ENCODE peak calls at places on chromosomes 4 and X, in eight cellular contexts. G is Panc1, Y is glutamatergic neuron, B is endodermal cell, L is psoas muscle, D is type B pancreatic cell, U is body of pancreas, R is upper lobe of right lung. T is an unnamed sample.

GRCh38 chr4:2263701-2264321 is 1.9 kb upstream of the MXD4 start:
- DNase-seq in R (peak), L (peak), G (no peak), D (no peak), B (no peak), Y (peak), U (peak), T (no peak)

GRCh38 chr4:177964061-177964460 is 521.8 kb upstream of the AGA start:
- DNase-seq in B (no peak), L (no peak), Y (no peak), R (no peak), D (no peak), G (no peak), U (no peak), T (no peak)

GRCh38 chr4:158929939-158930344 is 161.1 kb downstream of the FNIP2 start:
- DNase-seq in B (no peak), R (no peak), U (no peak), G (no peak), Y (no peak), D (no peak), L (no peak), T (no peak)

GRCh38 chr4:159417006-159417405 is 314.1 kb downstream of the RAPGEF2 start:
- DNase-seq in R (no peak), Y (no peak), D (no peak), G (no peak), L (no peak), B (no peak), U (no peak), T (no peak)

GRCh38 chrX:108138814-108139213 is 47.2 kb downstream of the ATG4A start:
- DNase-seq in G (no peak), B (no peak), D (no peak), Y (no peak), R (no peak), L (no peak), U (no peak), T (no peak)

GRCh38 chr4:6470502-6471302 is 1.7 kb downstream of the PPP2R2C start:
- DNase-seq in U (peak), R (peak), G (no peak), B (peak), Y (peak), D (peak), L (peak), T (peak)

GRCh38 chr4:2793578-2793919 is 664 bp downstream of the SH3BP2 start:
- DNase-seq in U (no peak), D (no peak), Y (peak), R (peak), B (peak), L (peak), G (no peak), T (peak)

GRCh38 chr4:10832989-10833635 is 148.5 kb upstream of the CLNK start:
- DNase-seq in U (no peak), R (no peak), Y (peak), D (no peak), B (no peak), L (no peak), G (no peak), T (no peak)

GRCh38 chr4:124095596-124095995 is 616.9 kb downstream of the ANKRD50 start:
- DNase-seq in L (no peak), G (no peak), D (no peak), R (no peak), U (no peak), B (no peak), Y (no peak), T (no peak)

GRCh38 chr4:87806520-87806919 is 7.2 kb downstream of the IBSP start:
- DNase-seq in R (no peak), D (no peak), U (no peak), Y (no peak), B (no peak), G (no peak), L (no peak), T (no peak)

GRCh38 chr4:9704551-9705332 is 76.7 kb upstream of the DRD5 start:
- DNase-seq in Y (no peak), U (no peak), D (no peak), B (peak), R (no peak), L (no peak), G (no peak), T (no peak)

GRCh38 chrX:11386001-11386523 is 92.8 kb downstream of the AMELX start:
- DNase-seq in U (no peak), G (no peak), R (no peak), L (peak), D (no peak), Y (no peak), B (no peak), T (no peak)

GRCh38 chr4:24912252-24913098 is at the start of gene CCDC149:
- DNase-seq in Y (peak), L (peak), U (peak), G (no peak), B (peak), R (peak), D (peak), T (peak)

GRCh38 chr4:6474053-6474568 is 1.7 kb upstream of the PPP2R2C start:
- DNase-seq in U (no peak), D (peak), R (no peak), L (no peak), G (no peak), B (peak), Y (peak), T (no peak)

GRCh38 chr4:92334716-92335350 is 31.1 kb downstream of the GRID2 start:
- DNase-seq in D (no peak), U (peak), Y (no peak), B (no peak), R (no peak), L (no peak), G (no peak), T (no peak)

GRCh38 chrX:131621650-131622049 is 77.8 kb downstream of the OR13H1 start:
- DNase-seq in U (no peak), B (no peak), Y (no peak), R (no peak), G (no peak), L (no peak), D (no peak), T (no peak)
- TF ChIP-seq CTCF in U (no peak), B (no peak), Y (no peak), R (no peak), G (no peak), L (no peak), D (no peak), T (no peak)

DNA sequence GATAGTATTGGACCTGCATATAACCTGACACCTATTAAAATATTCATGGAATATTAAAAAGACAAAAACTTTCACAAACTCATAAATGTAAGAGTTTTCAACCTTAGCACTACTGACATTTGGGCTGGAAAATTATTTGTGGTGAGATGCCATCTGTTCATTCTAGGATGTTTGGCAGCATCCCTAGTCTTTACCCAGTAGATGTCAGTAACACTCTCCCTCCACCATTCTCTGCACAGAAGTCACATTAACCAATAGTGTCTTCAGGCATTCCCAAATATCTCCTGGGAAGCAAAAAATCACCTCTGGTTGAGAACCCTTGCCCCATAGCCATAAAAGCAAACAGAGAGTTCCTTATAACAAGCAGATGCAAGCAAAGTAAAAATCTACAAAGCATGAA is 41.4 kb upstream of the NDST4 start:
- DNase-seq in D (no peak), R (no peak), G (no peak), B (no peak), U (no peak), L (no peak), Y (no peak), T (no peak)
- TF ChIP-seq CTCF in D (peak), R (no peak), G (no peak), B (peak), U (no peak), L (no peak), Y (no peak), T (no peak)

GRCh38 chr4:37434469-37434868 is 189.9 kb downstream of the NWD2 start:
- DNase-seq in G (no peak), U (no peak), Y (no peak), R (no peak), D (no peak), L (no peak), B (no peak), T (no peak)
- TF ChIP-seq CTCF in G (peak), U (peak), Y (no peak), R (no peak), D (peak), L (no peak), B (peak), T (peak)

GRCh38 chr4:32460972-32461371 is 1740.8 kb downstream of the PCDH7 start:
- DNase-seq in G (no peak), R (no peak), U (no peak), Y (no peak), D (no peak), L (no peak), B (no peak), T (no peak)

GRCh38 chr4:32462944-32463343 is 1742.8 kb downstream of the PCDH7 start:
- DNase-seq in U (no peak), R (no peak), D (no peak), Y (peak), L (no peak), B (peak), G (no peak), T (no peak)
- TF ChIP-seq CTCF in U (peak), R (peak), D (peak), Y (peak), L (no peak), B (peak), G (no peak), T (no peak)

DNA sequence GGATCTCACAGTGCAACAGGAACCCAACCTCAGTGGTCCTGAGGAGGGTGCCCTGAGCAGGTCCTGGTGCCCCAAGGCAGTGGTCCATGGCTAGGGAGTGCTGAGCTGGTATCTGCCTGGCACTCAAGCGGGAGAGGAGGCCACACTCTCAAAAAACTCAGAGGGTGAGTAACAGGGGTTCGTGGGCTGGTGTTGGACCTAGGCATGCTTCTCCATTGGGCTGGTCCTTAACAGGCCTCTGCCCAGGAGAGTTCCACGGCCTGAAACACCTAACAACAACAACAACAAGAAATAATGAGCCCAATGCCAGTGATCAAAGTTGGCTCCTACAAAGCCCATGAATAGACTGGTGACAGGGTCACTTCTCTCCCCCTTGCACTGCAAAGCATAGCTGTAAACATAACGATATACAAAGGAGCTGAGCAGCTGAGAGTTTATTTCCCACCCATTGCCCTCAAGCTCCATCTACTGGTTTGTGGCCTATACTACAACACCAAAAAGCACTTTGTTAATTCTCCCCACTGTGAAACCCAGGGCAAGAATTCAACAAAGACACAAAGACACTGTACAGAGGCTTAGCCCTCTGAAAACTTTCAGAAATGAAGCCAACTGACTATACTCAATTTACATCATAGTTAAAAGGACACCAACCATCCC is 736.2 kb upstream of the ADGRL3 start:
- DNase-seq in B (peak), G (no peak), U (no peak), R (no peak), D (no peak), Y (no peak), L (no peak), T (no peak)
- TF ChIP-seq CTCF in B (peak), G (no peak), U (peak), R (no peak), D (peak), Y (peak), L (no peak), T (no peak)